ENCODE peak calls at places on chromosomes 6 and 20, in seven cellular contexts. F is fibroblast of lung, N is neural progenitor cell, V is left lung, I is brain microvascular endothelial cell, T is cardiac fibroblast, D is transverse colon. Y is an unnamed sample.
A peak's percentile ranks its signal among the peaks of the same experiment; 100 is the strongest.

GRCh38 chr6:28982476-28983266 is 22.4 kb downstream of the ZNF311 start:
- DNase-seq in F (peak; percentile 68), N (peak; percentile 55), V (no peak), I (peak; percentile 71), T (peak; percentile 78), D (no peak), Y (no peak)

GRCh38 chr6:130602151-130602770 is 224.9 kb upstream of the SMLR1 start:
- DNase-seq in F (peak; percentile 99), N (no peak), V (no peak), I (peak; percentile 96), T (peak; percentile 97), D (no peak), Y (no peak)

GRCh38 chr6:148874698-148875293 is 128.0 kb downstream of the UST start:
- DNase-seq in F (peak; percentile 90), N (peak; percentile 75), V (no peak), I (no peak), T (peak; percentile 30), D (no peak), Y (no peak)

GRCh38 chr20:46571418-46571817 is 21.0 kb upstream of the OCSTAMP start:
- DNase-seq in F (no peak), N (no peak), V (no peak), I (no peak), T (no peak), D (no peak), Y (no peak)

GRCh38 chr6:105363100-105363754 is 39.7 kb downstream of the PREP start:
- DNase-seq in F (peak; percentile 25), N (peak; percentile 47), V (no peak), I (peak; percentile 17), T (peak; percentile 52), D (no peak), Y (no peak)

GRCh38 chr6:48426636-48427035 is 315.6 kb upstream of the PTCHD4 start:
- DNase-seq in F (peak; percentile 93), N (no peak), V (no peak), I (peak; percentile 61), T (peak; percentile 94), D (no peak), Y (no peak)

GRCh38 chr20:62929051-62929538 is 2.8 kb upstream of the DIDO1 start:
- DNase-seq in F (peak; percentile 38), N (peak; percentile 75), V (peak; percentile 93), I (peak; percentile 33), T (peak; percentile 62), D (peak; percentile 81), Y (peak; percentile 80)

GRCh38 chr20:8152847-8153246 is 20.8 kb downstream of the PLCB1 start:
- DNase-seq in F (no peak), N (no peak), V (no peak), I (no peak), T (no peak), D (no peak), Y (no peak)

GRCh38 chr20:59495894-59496510 is 108.3 kb upstream of the PHACTR3 start:
- DNase-seq in F (peak; percentile 39), N (peak; percentile 88), V (peak; percentile 86), I (peak; percentile 62), T (peak; percentile 71), D (peak; percentile 68), Y (no peak)

GRCh38 chr6:127343753-127344659 is 597 bp upstream of the ECHDC1 start:
- DNase-seq in F (peak; percentile 66), N (peak; percentile 28), V (no peak), I (peak; percentile 24), T (peak; percentile 46), D (no peak), Y (no peak)

GRCh38 chr20:20368414-20369352 is 779 bp downstream of the INSM1 start:
- DNase-seq in F (no peak), N (peak; percentile 63), V (no peak), I (no peak), T (no peak), D (no peak), Y (no peak)

GRCh38 chr20:61762886-61763739 is 302.6 kb downstream of the TAF4 start:
- DNase-seq in F (no peak), N (no peak), V (peak; percentile 60), I (no peak), T (no peak), D (no peak), Y (no peak)

GRCh38 chr6:131951576-131952230 is 531 bp upstream of the CCN2 start:
- DNase-seq in F (peak; percentile 33), N (peak; percentile 26), V (no peak), I (no peak), T (peak; percentile 72), D (no peak), Y (no peak)

GRCh38 chr6:26240157-26240980 is 124.6 kb upstream of the BTN3A2 start:
- DNase-seq in F (peak; percentile 89), N (peak; percentile 71), V (peak; percentile 86), I (peak; percentile 70), T (peak; percentile 92), D (peak; percentile 50), Y (no peak)

GRCh38 chr6:2841264-2842138 is at the start of gene SERPINB1:
- DNase-seq in F (peak; percentile 92), N (peak; percentile 93), V (peak; percentile 100), I (peak; percentile 92), T (peak; percentile 92), D (peak; percentile 95), Y (peak; percentile 94)
- TF ChIP-seq CTCF in F (no peak), N (peak; percentile 32), V (no peak), I (peak; percentile 28), T (no peak), D (no peak), Y (no peak)

DNA sequence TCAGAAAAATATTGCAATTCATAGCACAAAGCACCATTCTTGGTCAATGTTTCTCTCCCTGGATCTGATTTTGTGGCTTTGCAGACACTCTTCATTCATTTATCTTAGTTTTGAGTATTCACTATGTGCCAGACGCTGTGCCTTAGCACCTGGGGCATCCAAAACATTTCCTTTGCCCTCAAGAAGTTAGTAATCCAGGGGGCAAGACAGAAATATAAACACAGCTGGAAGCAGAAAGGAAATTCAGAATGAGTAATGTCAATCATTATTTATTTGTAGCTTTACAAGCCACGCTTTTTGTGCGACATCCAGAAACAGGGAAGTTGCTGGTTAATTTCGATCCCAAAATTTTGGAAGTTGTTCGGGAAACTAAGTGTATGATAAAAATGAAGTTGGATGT is 71.4 kb downstream of the DNAH8 start:
- DNase-seq in F (no peak), N (no peak), V (no peak), I (no peak), T (no peak), D (no peak), Y (no peak)
- H3K4me3 ChIP-seq in F (no peak overlapping the region), N (no peak overlapping the region), V (no peak overlapping the region), I (no peak overlapping the region), T (no peak overlapping the region), D (no peak overlapping the region), Y (no peak overlapping the region)

GRCh38 chr6:10407018-10407673 is 7.7 kb downstream of the TFAP2A start:
- DNase-seq in F (no peak), N (peak; percentile 58), V (no peak), I (no peak), T (no peak), D (no peak), Y (no peak)
- TF ChIP-seq CTCF in F (no peak), N (no peak), V (no peak), I (no peak), T (no peak), D (no peak), Y (no peak)

GRCh38 chr6:5671604-5672559 is 334.8 kb downstream of the NRN1 start:
- DNase-seq in F (peak; percentile 23), N (no peak), V (no peak), I (no peak), T (peak; percentile 16), D (no peak), Y (no peak)

GRCh38 chr6:5671162-5671561 is 335.6 kb downstream of the NRN1 start:
- DNase-seq in F (peak; percentile 67), N (no peak), V (no peak), I (no peak), T (peak; percentile 78), D (no peak), Y (no peak)

GRCh38 chr6:5674141-5674540 is 332.6 kb downstream of the NRN1 start:
- DNase-seq in F (peak; percentile 10), N (no peak), V (no peak), I (no peak), T (no peak), D (no peak), Y (no peak)

GRCh38 chr6:5673016-5673415 is 333.7 kb downstream of the NRN1 start:
- DNase-seq in F (no peak), N (no peak), V (no peak), I (no peak), T (no peak), D (no peak), Y (no peak)

GRCh38 chr6:5672581-5673011 is 334.1 kb downstream of the NRN1 start:
- DNase-seq in F (peak; percentile 91), N (peak; percentile 25), V (no peak), I (peak; percentile 92), T (peak; percentile 91), D (no peak), Y (no peak)
- H3K4me3 ChIP-seq in F (no peak overlapping the region), N (no peak overlapping the region), V (no peak overlapping the region), I (no peak overlapping the region), T (no peak overlapping the region), D (no peak overlapping the region), Y (no peak overlapping the region)

GRCh38 chr20:55057779-55058415 is 582.5 kb downstream of the DOK5 start:
- DNase-seq in F (peak; percentile 3), N (no peak), V (no peak), I (no peak), T (no peak), D (peak; percentile 10), Y (no peak)
- TF ChIP-seq CTCF in F (no peak), N (peak; percentile 53), V (no peak), I (no peak), T (no peak), D (peak; percentile 28), Y (no peak)

GRCh38 chr6:140828833-140829232 is 1303.9 kb upstream of the GJE1 start:
- DNase-seq in F (peak; percentile 3), N (no peak), V (no peak), I (no peak), T (no peak), D (no peak), Y (no peak)
- H3K4me3 ChIP-seq in F (no peak overlapping the region), N (no peak overlapping the region), V (no peak overlapping the region), I (no peak overlapping the region), T (no peak overlapping the region), D (no peak overlapping the region), Y (no peak overlapping the region)

GRCh38 chr20:4568560-4568959 is 153.1 kb upstream of the PRND start:
- DNase-seq in F (no peak), N (no peak), V (no peak), I (no peak), T (no peak), D (no peak), Y (no peak)

GRCh38 chr20:4569882-4570281 is 151.8 kb upstream of the PRND start:
- DNase-seq in F (no peak), N (peak; percentile 33), V (no peak), I (no peak), T (no peak), D (no peak), Y (no peak)

GRCh38 chr20:4567172-4567571 is 154.5 kb upstream of the PRND start:
- DNase-seq in F (no peak), N (no peak), V (no peak), I (no peak), T (no peak), D (no peak), Y (no peak)

GRCh38 chr20:4571759-4572531 is 149.8 kb upstream of the PRND start:
- DNase-seq in F (peak; percentile 73), N (no peak), V (no peak), I (no peak), T (peak; percentile 49), D (no peak), Y (no peak)

GRCh38 chr20:4569092-4569491 is 152.6 kb upstream of the PRND start:
- DNase-seq in F (no peak), N (no peak), V (no peak), I (no peak), T (no peak), D (no peak), Y (no peak)
- TF ChIP-seq CTCF in F (peak; percentile 12), N (peak; percentile 33), V (no peak), I (peak; percentile 59), T (peak; percentile 35), D (no peak), Y (no peak)

Y was measured in coronary artery.